ENCODE peak calls at places on chromosomes 1 and 21, in five cellular contexts. V is SK-N-SH, U is GM12892, E is K562, Z is GM12878. H is an unnamed sample.

GRCh38 chr1:235893840-235894239 is 27.1 kb upstream of the LYST start:
- DNase-seq in E (no peak), U (no peak), Z (no peak), V (no peak), H (no peak)

GRCh38 chr1:178168535-178168934 is 74.6 kb downstream of the RASAL2 start:
- DNase-seq in E (no peak), Z (no peak), U (no peak), V (no peak), H (no peak)

GRCh38 chr1:72000809-72001208 is 281.5 kb downstream of the NEGR1 start:
- DNase-seq in E (no peak), U (no peak), V (no peak), Z (no peak), H (no peak)

GRCh38 chr1:73674945-73675561 is 522.9 kb downstream of the LRRIQ3 start:
- DNase-seq in E (no peak), Z (no peak), V (peak), U (no peak), H (no peak)

GRCh38 chr1:109294481-109294880 is 11.5 kb upstream of the PSRC1 start:
- DNase-seq in Z (no peak), V (no peak), U (no peak), E (no peak), H (no peak)

GRCh38 chr1:231810415-231810814 is 183.8 kb downstream of the DISC1 start:
- DNase-seq in Z (no peak), E (no peak), V (no peak), U (no peak), H (no peak)

GRCh38 chr1:2384941-2385481 is 6.3 kb downstream of the MORN1 start:
- DNase-seq in U (no peak), V (peak), Z (no peak), E (peak), H (no peak)

GRCh38 chr1:147781056-147781471 is 20.7 kb upstream of the GJA5 start:
- DNase-seq in E (no peak), Z (no peak), U (no peak), V (no peak), H (no peak)

GRCh38 chr1:98323906-98324358 is 337.6 kb upstream of the SNX7 start:
- DNase-seq in E (no peak), Z (no peak), V (no peak), U (no peak), H (no peak)

GRCh38 chr1:30776097-30777059 is 18.8 kb upstream of the LAPTM5 start:
- DNase-seq in U (no peak), V (no peak), E (no peak), Z (no peak), H (no peak)

GRCh38 chr21:32099812-32100416 is 178.9 kb downstream of the MIS18A start:
- DNase-seq in E (no peak), V (peak), Z (no peak), U (no peak), H (no peak)

GRCh38 chr1:110227774-110228173 is 17.7 kb downstream of the KCNC4 start:
- DNase-seq in E (no peak), V (no peak), U (no peak), Z (no peak), H (no peak)

GRCh38 chr1:147169840-147170674 is 2.2 kb downstream of the PRKAB2 start:
- DNase-seq in U (no peak), Z (no peak), V (no peak), E (no peak), H (no peak)

GRCh38 chr1:53919675-53920066 is 25.7 kb downstream of the DIO1 start:
- DNase-seq in U (no peak), Z (no peak), V (no peak), E (no peak), H (no peak)

GRCh38 chr1:115326419-115326818 is 11.6 kb downstream of the NGF start:
- DNase-seq in U (no peak), Z (no peak), V (no peak), E (no peak), H (no peak)

GRCh38 chr21:33811147-33812024 is 104.2 kb downstream of the ATP5PO start:
- DNase-seq in E (no peak), Z (no peak), V (no peak), U (no peak), H (no peak)

GRCh38 chr1:38881487-38881886 is at the start of gene GJA9:
- DNase-seq in Z (no peak), E (no peak), U (no peak), V (no peak), H (no peak)
- TF ChIP-seq TAF1 in Z (no peak), E (no peak), U (no peak), V (no peak), H (no peak)

DNA sequence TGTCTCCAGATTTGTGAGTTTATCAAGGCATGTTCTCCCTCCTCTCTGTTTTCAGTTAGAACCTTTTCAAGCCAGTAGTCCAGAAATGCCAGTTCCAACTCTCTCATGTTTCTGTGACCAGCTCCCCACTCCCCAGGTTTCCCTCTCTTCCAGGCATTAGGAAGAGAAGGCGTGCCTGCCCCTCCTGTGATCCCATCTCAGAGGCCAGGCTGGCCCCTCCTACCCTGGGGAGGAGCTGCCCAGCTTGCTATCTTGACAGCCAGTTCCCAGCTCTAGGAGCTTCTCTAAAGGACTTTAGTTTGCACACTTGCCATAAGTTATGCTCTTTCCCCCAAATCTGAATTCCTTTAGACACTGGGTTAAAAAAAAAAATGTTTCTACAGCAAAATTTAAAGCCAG is 8.9 kb downstream of the HYI start:
- DNase-seq in V (no peak), E (peak), Z (no peak), U (no peak), H (no peak)
- TF ChIP-seq TAF1 in V (no peak), E (no peak), Z (no peak), U (no peak), H (no peak)

GRCh38 chr1:7932524-7933149 is 8.0 kb downstream of the TNFRSF9 start:
- DNase-seq in V (peak), E (no peak), U (no peak), Z (no peak), H (no peak)
- TF ChIP-seq TAF1 in V (no peak), E (no peak), U (no peak), Z (no peak), H (no peak)

GRCh38 chr1:39158330-39159086 is 46.0 kb upstream of the MACF1 start:
- DNase-seq in E (peak), Z (peak), U (no peak), V (no peak), H (no peak)
- TF ChIP-seq TAF1 in E (peak), Z (no peak), U (no peak), V (no peak), H (no peak)

DNA sequence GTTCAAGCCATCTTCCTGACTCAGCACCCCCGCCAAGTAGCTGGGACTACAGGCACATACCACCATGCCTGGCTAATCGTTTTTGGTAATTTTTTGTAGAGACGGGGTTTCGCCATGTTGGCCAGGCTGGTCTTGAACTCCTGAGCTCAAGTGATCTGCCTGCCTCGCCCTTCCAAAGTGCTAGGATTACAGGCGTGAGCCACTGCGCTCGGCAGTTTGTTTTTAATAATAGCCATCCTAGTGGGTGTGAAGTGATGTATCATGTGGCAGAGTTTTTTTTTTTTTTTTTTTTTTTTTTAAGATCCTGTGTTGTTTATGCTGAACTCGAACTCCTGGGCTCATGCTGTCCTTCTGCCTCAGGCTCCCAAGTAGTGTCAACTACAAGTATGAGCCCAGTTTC is 51.8 kb downstream of the SPEN start:
- DNase-seq in V (no peak), E (no peak), U (no peak), Z (no peak), H (no peak)
- TF ChIP-seq TAF1 in V (no peak), E (no peak), U (no peak), Z (no peak), H (no peak)

GRCh38 chr21:25175938-25176337 is 431.3 kb downstream of the MRPL39 start:
- DNase-seq in V (no peak), Z (no peak), U (no peak), E (no peak), H (no peak)

GRCh38 chr21:25183577-25183976 is 423.7 kb downstream of the MRPL39 start:
- DNase-seq in E (no peak), V (no peak), Z (no peak), U (no peak), H (no peak)

GRCh38 chr21:25176637-25177412 is 430.5 kb downstream of the MRPL39 start:
- DNase-seq in U (no peak), Z (peak), E (no peak), V (peak), H (peak)

DNA sequence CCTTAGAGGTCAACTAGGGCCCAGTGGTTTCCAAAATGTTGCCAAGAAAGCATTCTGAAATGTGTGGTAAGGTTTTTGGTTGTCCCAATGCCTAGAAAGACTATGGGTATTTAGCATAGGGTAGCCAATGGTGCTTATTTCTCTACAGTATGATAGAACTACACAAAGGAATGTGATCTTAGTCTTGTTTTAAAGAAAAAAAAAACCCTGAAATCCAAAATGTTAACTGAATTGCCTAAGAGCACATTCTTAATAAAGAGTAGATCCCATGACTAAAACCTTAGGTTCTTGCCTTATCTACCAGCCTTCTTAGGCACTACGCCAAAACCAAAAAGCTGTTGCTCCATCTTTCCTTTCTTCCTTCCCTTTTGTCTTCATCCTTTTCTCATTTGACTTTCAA is 428.2 kb downstream of the MRPL39 start:
- DNase-seq in U (no peak), E (no peak), Z (no peak), V (no peak), H (no peak)
- TF ChIP-seq TAF1 in U (no peak), E (no peak), Z (no peak), V (no peak), H (no peak)

DNA sequence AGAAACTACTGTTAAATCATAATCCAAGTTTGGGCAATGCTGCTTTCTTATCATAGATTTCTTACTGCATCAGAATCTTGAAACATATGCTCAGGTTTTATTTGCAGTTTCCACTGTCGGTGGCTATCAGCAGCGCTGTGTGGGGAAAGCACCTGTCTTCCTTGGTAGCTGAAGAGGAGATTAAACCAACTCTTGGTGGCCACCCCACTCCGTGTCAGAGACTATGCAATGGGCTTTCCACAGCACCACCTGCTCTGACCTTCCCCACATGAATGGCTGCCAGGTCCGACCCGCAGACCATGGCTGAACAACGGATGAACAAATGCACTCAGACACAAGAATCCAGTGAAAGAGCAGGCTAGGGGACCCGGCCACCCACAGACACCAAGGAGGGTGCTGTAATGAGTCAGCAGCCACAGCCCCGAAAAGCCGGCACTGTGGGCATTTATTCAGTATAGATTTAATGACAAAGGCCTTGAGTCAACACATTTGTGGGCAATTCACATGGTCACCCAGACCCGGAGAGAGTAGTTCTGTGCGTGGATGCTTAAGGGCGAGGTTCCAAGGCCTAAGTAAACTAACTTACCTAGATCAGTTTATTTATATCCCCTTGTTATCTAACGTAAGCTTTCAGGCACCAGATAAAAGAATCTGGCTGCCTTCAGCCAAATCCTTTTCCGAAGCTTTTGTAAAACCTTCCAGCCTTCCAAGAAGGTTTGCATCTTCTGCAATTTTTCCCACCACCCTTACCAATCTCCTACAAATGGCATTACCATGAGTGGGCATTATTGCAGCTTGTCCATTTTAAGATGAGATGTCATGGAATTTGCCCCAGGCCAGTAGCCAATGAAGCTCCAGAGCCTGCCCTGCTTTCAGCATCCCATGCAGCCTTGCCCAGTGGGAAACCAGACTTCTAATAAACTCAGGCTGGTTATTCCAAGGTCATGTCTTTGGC is 82.7 kb downstream of the HLCS start:
- DNase-seq in U (no peak), E (no peak), Z (no peak), V (no peak), H (no peak)
- TF ChIP-seq TAF1 in U (no peak), E (no peak), Z (no peak), V (no peak), H (no peak)

GRCh38 chr1:93081716-93082115 is 2.6 kb downstream of the MTF2 start:
- DNase-seq in V (no peak), Z (no peak), U (no peak), E (no peak), H (no peak)
- TF ChIP-seq TAF1 in V (no peak), Z (no peak), U (no peak), E (no peak), H (no peak)